ENCODE peak calls at places on chromosome 17, in eight cellular contexts. V is adrenal gland; J is SW 1271; Q is Right ventricle myocardium superior; H is psoas muscle; F is HL-60; C is NCI-H1694 treated with DMSO at 0.1 percent for 48 hours; L is activated naive CD4-positive, alpha-beta T cell treated with Interleukin-2 at 50 U/mL for 16 hours. O is an unnamed sample.

GRCh38 chr17:22570144-22570845 is 878.0 kb downstream of the KCNJ18 start:
- DNase-seq in V (no peak), L (no peak), Q (no peak), F (no peak), J (no peak), C (no peak), H (no peak), O (no peak)

GRCh38 chr17:2487306-2487705 is 24.4 kb downstream of the METTL16 start:
- DNase-seq in F (no peak), H (no peak), V (no peak), J (no peak), Q (no peak), C (no peak), L (no peak), O (no peak)

GRCh38 chr17:47694018-47694817 is at the start of gene TBKBP1:
- DNase-seq in J (no peak), Q (peak), F (peak), V (peak), H (peak), C (no peak), L (peak), O (peak)

GRCh38 chr17:64148017-64148631 is 18.2 kb upstream of the ERN1 start:
- DNase-seq in Q (no peak), C (peak), J (no peak), L (no peak), H (no peak), V (no peak), F (no peak), O (no peak)

GRCh38 chr17:1941241-1942065 is 83.7 kb downstream of the RTN4RL1 start:
- DNase-seq in C (no peak), F (no peak), J (no peak), H (no peak), V (no peak), L (no peak), Q (no peak), O (no peak)

GRCh38 chr17:21376835-21377690 is 906 bp downstream of the KCNJ12 start:
- DNase-seq in H (peak), C (no peak), J (no peak), F (peak), Q (peak), V (no peak), L (no peak), O (no peak)

GRCh38 chr17:18262641-18263040 is 2.2 kb downstream of the MIEF2 start:
- DNase-seq in C (no peak), V (peak), J (no peak), L (no peak), H (no peak), F (no peak), Q (peak), O (no peak)

GRCh38 chr17:4796550-4796915 is 569 bp downstream of the PSMB6 start:
- DNase-seq in C (peak), J (no peak), L (peak), V (no peak), H (no peak), Q (no peak), F (no peak), O (peak)

GRCh38 chr17:79043931-79044320 is 20.0 kb downstream of the C1QTNF1 start:
- DNase-seq in C (no peak), L (no peak), H (no peak), V (peak), J (no peak), Q (no peak), F (no peak), O (no peak)

GRCh38 chr17:48568499-48569259 is 9.5 kb downstream of the HOXB4 start:
- DNase-seq in F (no peak), V (no peak), L (no peak), J (no peak), Q (no peak), H (no peak), C (no peak), O (no peak)

GRCh38 chr17:80586464-80587228 is 42.0 kb downstream of the RPTOR start:
- DNase-seq in J (no peak), F (no peak), L (no peak), V (peak), C (no peak), H (peak), Q (no peak), O (no peak)